ENCODE peak calls at places on chromosomes 4 and X, in four cellular contexts. P is fibroblast of lung, J is NCI-H460, Y is AG09309. S is an unnamed sample.

GRCh38 chr4:54568184-54568583 is 89.6 kb upstream of the KIT start:
- DNase-seq in P (peak; percentile 43), J (no peak), Y (peak; percentile 61), S (peak; percentile 55)

GRCh38 chrX:39724544-39724943 is 373.2 kb downstream of the BCOR start:
- DNase-seq in J (no peak), Y (no peak), P (no peak), S (no peak)

GRCh38 chrX:68372665-68373064 is 60.6 kb downstream of the OPHN1 start:
- DNase-seq in Y (no peak), P (no peak), J (no peak), S (no peak)

GRCh38 chrX:38717871-38718270 is 83.4 kb upstream of the MID1IP1 start:
- DNase-seq in J (peak; percentile 3), Y (no peak), P (peak; percentile 26), S (peak; percentile 35)

GRCh38 chrX:12463873-12464272 is 325.6 kb downstream of the FRMPD4 start:
- DNase-seq in P (no peak), Y (no peak), J (no peak), S (no peak)

GRCh38 chr4:52968241-52968640 is 106.1 kb downstream of the RASL11B start:
- DNase-seq in J (no peak), Y (no peak), P (no peak), S (peak; percentile 47)

GRCh38 chr4:11134705-11135104 is 294.0 kb downstream of the HS3ST1 start:
- DNase-seq in J (no peak), Y (no peak), P (no peak), S (no peak)

GRCh38 chr4:89563431-89563830 is 255.8 kb upstream of the GPRIN3 start:
- DNase-seq in Y (no peak), J (no peak), P (no peak), S (no peak)

GRCh38 chr4:76738081-76738931 is 159.6 kb downstream of the SOWAHB start:
- DNase-seq in P (peak; percentile 97), Y (peak; percentile 91), J (no peak), S (no peak)

GRCh38 chrX:2867191-2867590 is 38.5 kb downstream of the GYG2 start:
- DNase-seq in P (no peak), Y (no peak), J (no peak), S (no peak)

GRCh38 chrX:28997716-28998115 is 410.5 kb downstream of the IL1RAPL1 start:
- DNase-seq in P (peak; percentile 84), J (no peak), Y (no peak), S (no peak)

GRCh38 chr4:78938868-78939666 is at the start of gene PAQR3:
- DNase-seq in P (peak; percentile 78), J (peak; percentile 72), Y (peak; percentile 5), S (peak; percentile 80)

GRCh38 chr4:150325872-150326271 is 247.6 kb downstream of the DCLK2 start:
- DNase-seq in J (no peak), P (no peak), Y (no peak), S (no peak)

GRCh38 chr4:2353222-2354107 is 65.0 kb downstream of the ZFYVE28 start:
- DNase-seq in P (no peak), J (no peak), Y (no peak), S (no peak)

GRCh38 chr4:142901166-142901662 is 55.1 kb upstream of the INPP4B start:
- DNase-seq in J (no peak), Y (no peak), P (peak; percentile 29), S (peak; percentile 20)

GRCh38 chr4:26717332-26717731 is 133.4 kb downstream of the TBC1D19 start:
- DNase-seq in J (no peak), P (peak; percentile 68), Y (peak; percentile 52), S (peak; percentile 73)

GRCh38 chr4:52983563-52984303 is 121.6 kb downstream of the RASL11B start:
- DNase-seq in P (peak; percentile 76), J (peak; percentile 50), Y (no peak), S (peak; percentile 77)

GRCh38 chr4:123444298-123444731 is 47.7 kb downstream of the SPRY1 start:
- DNase-seq in J (no peak), Y (no peak), P (peak; percentile 57), S (no peak)

GRCh38 chr4:147157860-147158701 is 212.4 kb upstream of the TTC29 start:
- DNase-seq in J (no peak), P (peak; percentile 43), Y (peak; percentile 2), S (no peak)